ENCODE peak calls at places on chromosomes 2 and 18, in nine cellular contexts. L is transverse colon, O is GM23248, Q is colonic mucosa, F is adrenal gland, A is suprapubic skin, Z is breast epithelium, P is IMR-90, M is A549. X is an unnamed sample. For H3K4me1, the result is how much of the 10 kb centered on the place peaks cover.

GRCh38 chr18:12282436-12283039 is 25.5 kb upstream of the TUBB6 start:
- DNase-seq in L (no peak), O (peak), Q (no peak), F (no peak), A (no peak), Z (no peak), P (peak), M (peak), X (no peak)

GRCh38 chr2:211413746-211414145 is 857.3 kb downstream of the CPS1 start:
- DNase-seq in L (no peak), O (no peak), Q (no peak), F (no peak), A (no peak), Z (no peak), P (no peak), M (no peak), X (no peak)

GRCh38 chr2:27622921-27623384 is 5.9 kb downstream of the CCDC121 start:
- DNase-seq in L (no peak), O (peak), Q (no peak), F (no peak), A (no peak), Z (no peak), P (peak), M (no peak), X (no peak)

GRCh38 chr18:46378864-46379207 is 274.7 kb downstream of the HAUS1 start:
- DNase-seq in L (no peak), O (no peak), Q (no peak), F (no peak), A (no peak), Z (no peak), P (no peak), M (no peak), X (no peak)

GRCh38 chr2:207767461-207768167 is 2.1 kb downstream of the FZD5 start:
- DNase-seq in L (peak), O (peak), Q (peak), F (peak), A (no peak), Z (no peak), P (no peak), M (peak), X (no peak)

GRCh38 chr2:9206991-9207640 is 504 bp downstream of the ASAP2 start:
- DNase-seq in L (peak), O (peak), Q (no peak), F (peak), A (no peak), Z (no peak), P (no peak), M (peak), X (no peak)

GRCh38 chr18:57107141-57107832 is 39.6 kb upstream of the BOD1L2 start:
- DNase-seq in L (no peak), O (peak), Q (no peak), F (no peak), A (no peak), Z (no peak), P (peak), M (no peak), X (no peak)

GRCh38 chr18:76971149-76971548 is 148.8 kb downstream of the ZNF236 start:
- DNase-seq in L (no peak), O (no peak), Q (no peak), F (no peak), A (no peak), Z (no peak), P (no peak), M (no peak), X (no peak)

GRCh38 chr2:74225698-74226459 is 27.5 kb downstream of the MTHFD2 start:
- DNase-seq in L (no peak), O (no peak), Q (no peak), F (no peak), A (no peak), Z (no peak), P (no peak), M (no peak), X (no peak)

GRCh38 chr2:231707625-231708049 is 688 bp upstream of the PTMA start:
- DNase-seq in L (no peak), O (peak), Q (peak), F (no peak), A (peak), Z (peak), P (no peak), M (peak), X (peak)

GRCh38 chr18:10080372-10080771 is 166.6 kb downstream of the VAPA start:
- DNase-seq in L (no peak), O (no peak), Q (no peak), F (no peak), A (no peak), Z (no peak), P (no peak), M (no peak), X (no peak)

GRCh38 chr2:216653931-216654365 is 20.7 kb downstream of the IGFBP2 start:
- DNase-seq in L (no peak), O (no peak), Q (no peak), F (no peak), A (no peak), Z (no peak), P (peak), M (peak), X (no peak)

GRCh38 chr2:121565389-121566250 is 34.9 kb downstream of the RNU4ATAC start:
- DNase-seq in L (no peak), O (peak), Q (no peak), F (no peak), A (no peak), Z (no peak), P (no peak), M (no peak), X (no peak)

GRCh38 chr2:132670961-132671781 is 1.2 kb upstream of the LYPD1 start:
- DNase-seq in L (no peak), O (peak), Q (no peak), F (no peak), A (no peak), Z (no peak), P (peak), M (peak), X (no peak)

GRCh38 chr2:191946471-191947182 is 99.7 kb upstream of the CAVIN2 start:
- DNase-seq in L (no peak), O (no peak), Q (no peak), F (no peak), A (no peak), Z (no peak), P (no peak), M (no peak), X (no peak)

GRCh38 chr2:233449071-233449901 is 95.0 kb downstream of the DGKD start:
- DNase-seq in L (peak), O (peak), Q (no peak), F (peak), A (peak), Z (no peak), P (peak), M (peak), X (no peak)

GRCh38 chr2:54209379-54209778 is 46.6 kb downstream of the TSPYL6 start:
- DNase-seq in L (no peak), O (no peak), Q (no peak), F (no peak), A (no peak), Z (no peak), P (no peak), M (no peak), X (no peak)

GRCh38 chr2:112728029-112728362 is 7.2 kb downstream of the NT5DC4 start:
- DNase-seq in L (no peak), O (no peak), Q (no peak), F (no peak), A (no peak), Z (no peak), P (no peak), M (no peak), X (no peak)

GRCh38 chr18:14943967-14944636 is 196.1 kb downstream of the ANKRD30B start:
- DNase-seq in L (no peak), O (no peak), Q (no peak), F (no peak), A (peak), Z (no peak), P (no peak), M (no peak), X (no peak)

GRCh38 chr2:162073776-162074578 is at the start of gene DPP4:
- DNase-seq in L (peak), O (peak), Q (peak), F (peak), A (peak), Z (no peak), P (peak), M (peak), X (no peak)

GRCh38 chr2:111100765-111101162 is 19.9 kb upstream of the BCL2L11 start:
- DNase-seq in L (no peak), O (no peak), Q (no peak), F (no peak), A (no peak), Z (no peak), P (no peak), M (peak), X (no peak)

GRCh38 chr18:2139676-2140075 is 431.6 kb downstream of the METTL4 start:
- DNase-seq in L (no peak), O (peak), Q (no peak), F (no peak), A (no peak), Z (no peak), P (no peak), M (no peak), X (no peak)

GRCh38 chr2:223647258-223647952 is 45.2 kb upstream of the SCG2 start:
- DNase-seq in L (no peak), O (peak), Q (no peak), F (no peak), A (no peak), Z (no peak), P (peak), M (no peak), X (no peak)

GRCh38 chr2:168456526-168457176 is 579 bp downstream of the CERS6 start:
- DNase-seq in L (peak), O (peak), Q (peak), F (peak), A (no peak), Z (no peak), P (peak), M (peak), X (no peak)

GRCh38 chr2:46960618-46961017 is 45.0 kb upstream of the MCFD2 start:
- DNase-seq in L (no peak), O (no peak), Q (no peak), F (no peak), A (no peak), Z (no peak), P (no peak), M (no peak), X (no peak)

GRCh38 chr2:241563571-241563980 is 5.0 kb downstream of the BOK start:
- DNase-seq in L (no peak), O (peak), Q (no peak), F (no peak), A (no peak), Z (no peak), P (no peak), M (no peak), X (no peak)

GRCh38 chr18:36386150-36386920 is 88.8 kb downstream of the FHOD3 start:
- DNase-seq in L (no peak), O (no peak), Q (no peak), F (no peak), A (no peak), Z (no peak), P (no peak), M (no peak), X (no peak)

GRCh38 chr18:31203086-31203793 is 40.6 kb upstream of the DSC1 start:
- DNase-seq in L (peak), O (no peak), Q (peak), F (no peak), A (no peak), Z (no peak), P (no peak), M (no peak), X (no peak)

GRCh38 chr2:205762883-205763282 is 80.6 kb downstream of the NRP2 start:
- DNase-seq in L (no peak), O (peak), Q (no peak), F (no peak), A (no peak), Z (no peak), P (peak), M (no peak), X (no peak)
- H3K4me1 ChIP-seq in L (under half), O (under half), Q (under half), F (under half), A (under half), Z (under half), P (under half), M (half or more), X (under half)

DNA sequence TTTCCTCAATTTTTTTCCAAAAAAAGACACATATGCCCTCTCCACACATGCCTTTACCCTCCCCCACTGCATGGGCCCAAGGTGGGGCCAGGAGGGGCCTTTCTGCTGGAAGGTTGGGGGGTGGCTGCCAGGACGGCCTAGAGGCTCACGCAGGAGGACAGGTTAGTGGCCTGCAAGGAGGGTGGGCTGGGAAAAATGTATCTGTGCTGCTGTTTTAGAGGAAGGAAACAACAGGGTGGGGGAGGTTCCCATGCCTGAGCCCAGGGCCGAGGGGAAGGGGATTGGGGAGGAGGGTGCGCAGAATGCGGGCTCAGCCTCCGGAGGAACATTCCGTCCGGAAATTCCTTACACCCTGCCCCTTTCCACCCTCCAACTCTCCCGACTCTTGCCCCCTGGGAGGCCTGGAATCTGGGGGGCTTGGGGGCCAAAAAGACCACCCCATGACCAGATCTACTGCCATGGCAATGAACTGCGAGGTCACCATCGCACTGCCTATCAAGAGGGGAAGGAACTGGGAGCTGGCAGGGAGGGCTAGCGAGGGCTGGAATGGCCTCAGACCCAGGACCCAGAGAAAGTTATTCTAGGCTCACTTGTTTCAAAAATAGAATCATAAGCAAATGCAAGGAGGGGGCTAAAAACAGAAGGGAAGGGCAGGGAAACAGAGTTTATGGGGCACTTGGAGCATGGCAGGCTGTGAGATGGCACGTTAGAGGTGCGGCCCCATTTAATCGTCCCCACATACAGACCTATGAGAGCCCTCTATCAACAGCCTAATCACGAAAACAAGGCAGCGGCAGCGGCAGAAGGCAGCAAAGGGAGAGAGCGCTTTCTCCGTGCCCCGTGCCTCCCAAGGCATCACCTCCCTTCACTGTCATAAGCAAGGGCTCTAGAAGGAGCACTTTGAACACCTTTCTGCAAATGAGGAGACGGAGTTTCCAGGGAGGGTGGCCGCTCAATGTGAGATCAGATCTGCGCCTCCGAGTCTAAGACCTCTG is 90.5 kb downstream of the TNS1 start:
- DNase-seq in L (no peak), O (no peak), Q (no peak), F (no peak), A (no peak), Z (no peak), P (no peak), M (no peak), X (no peak)
- H3K4me1 ChIP-seq in L (half or more), O (under half), Q (under half), F (half or more), A (half or more), Z (under half), P (under half), M (under half), X (half or more)

GRCh38 chr2:203689424-203690109 is 16.9 kb upstream of the CD28 start:
- DNase-seq in L (no peak), O (no peak), Q (no peak), F (no peak), A (no peak), Z (no peak), P (no peak), M (no peak), X (no peak)

GRCh38 chr2:203692039-203692710 is 14.3 kb upstream of the CD28 start:
- DNase-seq in L (no peak), O (no peak), Q (no peak), F (peak), A (no peak), Z (no peak), P (no peak), M (no peak), X (no peak)

GRCh38 chr2:203691149-203691548 is 15.3 kb upstream of the CD28 start:
- DNase-seq in L (no peak), O (no peak), Q (no peak), F (no peak), A (no peak), Z (no peak), P (no peak), M (no peak), X (no peak)

GRCh38 chr2:203688798-203689197 is 17.6 kb upstream of the CD28 start:
- DNase-seq in L (peak), O (peak), Q (no peak), F (peak), A (no peak), Z (no peak), P (peak), M (no peak), X (no peak)

DNA sequence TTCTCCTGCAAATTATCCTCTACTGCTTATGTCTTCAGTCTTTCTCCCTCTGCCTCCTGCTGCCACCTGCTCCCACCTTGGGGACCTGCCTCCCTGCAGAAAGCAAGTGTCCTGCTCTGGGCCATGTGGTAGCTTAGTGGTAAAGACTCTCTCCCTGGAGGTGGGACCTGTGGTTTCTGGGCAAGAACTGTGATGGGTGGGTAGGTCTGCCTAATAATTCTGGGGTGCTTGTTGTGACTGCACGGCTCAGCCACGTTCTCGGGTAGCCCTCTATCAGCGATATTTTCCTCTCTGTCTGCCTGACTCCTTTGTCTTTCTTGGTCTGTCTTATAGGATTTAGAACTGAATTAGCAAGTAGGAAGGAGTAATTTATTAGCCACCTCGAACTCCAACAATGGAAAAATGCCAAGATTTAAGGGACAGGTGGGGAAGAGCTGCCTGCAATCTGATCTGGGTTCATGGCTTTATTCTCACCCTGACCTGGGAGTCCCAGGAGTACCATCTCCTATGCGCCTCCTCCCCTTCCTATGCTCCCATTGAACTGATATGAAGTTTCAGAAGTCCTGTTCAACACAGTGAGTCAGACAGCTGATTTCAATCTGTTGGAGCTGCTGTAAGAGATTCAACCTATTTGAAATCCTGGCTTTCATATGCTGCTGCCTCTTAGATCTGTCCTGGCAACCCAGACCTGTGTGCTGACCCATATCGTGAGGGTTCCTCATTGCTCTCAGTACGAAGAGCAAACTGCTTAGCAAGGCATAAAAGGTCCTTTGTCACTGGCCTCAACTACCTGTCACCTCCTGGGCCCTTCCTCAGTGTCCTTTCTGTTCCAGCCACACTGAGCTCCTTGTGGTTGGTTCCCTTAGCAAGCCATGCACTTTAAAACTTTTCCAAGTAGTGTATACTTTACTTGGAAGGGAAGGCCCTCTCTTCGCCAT is 16.1 kb upstream of the CD28 start:
- DNase-seq in L (no peak), O (peak), Q (no peak), F (no peak), A (no peak), Z (no peak), P (peak), M (no peak), X (no peak)
- H3K4me1 ChIP-seq in L (under half), O (under half), Q (under half), F (half or more), A (under half), Z (under half), P (under half), M (under half), X (under half)

GRCh38 chr18:23217781-23218180 is 82.5 kb downstream of the CABLES1 start:
- DNase-seq in L (no peak), O (no peak), Q (no peak), F (no peak), A (no peak), Z (no peak), P (no peak), M (no peak), X (no peak)
- H3K4me1 ChIP-seq in L (under half), O (under half), Q (under half), F (under half), A (under half), Z (under half), P (under half), M (under half), X (under half)

GRCh38 chr2:217897816-217898806 is 104.7 kb downstream of the TNS1 start:
- DNase-seq in L (no peak), O (no peak), Q (no peak), F (no peak), A (no peak), Z (peak), P (no peak), M (no peak), X (no peak)
- H3K4me1 ChIP-seq in L (under half), O (under half), Q (under half), F (half or more), A (half or more), Z (under half), P (under half), M (under half), X (half or more)

GRCh38 chr2:101818531-101819451 is 121.3 kb downstream of the MAP4K4 start:
- DNase-seq in L (no peak), O (peak), Q (no peak), F (no peak), A (no peak), Z (no peak), P (peak), M (no peak), X (no peak)
- H3K4me1 ChIP-seq in L (under half), O (half or more), Q (under half), F (under half), A (under half), Z (under half), P (under half), M (half or more), X (half or more)

DNA sequence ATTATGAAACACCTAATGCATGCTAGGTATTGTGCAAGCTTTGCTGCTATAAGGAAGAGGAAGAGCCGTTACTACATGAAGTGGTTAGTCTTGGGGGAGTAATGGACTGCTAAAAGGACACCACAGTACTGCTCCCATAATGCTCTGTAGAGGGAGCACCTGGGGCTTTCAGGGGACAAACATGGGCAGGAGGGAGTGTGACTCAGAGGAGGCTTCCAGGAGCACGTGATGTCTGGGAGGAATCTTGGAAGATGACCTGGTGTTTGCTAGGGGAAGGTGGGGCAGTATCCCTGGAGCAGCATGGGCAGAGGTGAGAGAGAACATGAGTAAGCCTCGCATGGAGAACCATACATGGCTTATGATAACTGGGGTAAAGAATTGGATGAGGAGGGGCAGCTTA is 18.8 kb downstream of the MAPK4 start:
- DNase-seq in L (no peak), O (no peak), Q (no peak), F (peak), A (no peak), Z (no peak), P (no peak), M (peak), X (no peak)
- H3K4me1 ChIP-seq in L (under half), O (under half), Q (under half), F (under half), A (under half), Z (under half), P (under half), M (under half), X (under half)